ENCODE peak calls at places on chromosomes 6 and 20, in ten cellular contexts. S is posterior vena cava; W is SW480; U is mucosa of descending colon; X is ELR; R is HS-5; G is M059J; Y is ecto neural progenitor cell; J is NCI-H1092 treated with DMSO at 0.1 percent for 48 hours; F is stimulated activated CD4-positive, alpha-beta T cell treated with anti-CD3 and anti-CD28 coated beads, Interleukin-15, amount 100 ng/mL, for 1 hour. C is an unnamed sample.

GRCh38 chr20:50459124-50459918 is 50.9 kb upstream of the PTPN1 start:
- DNase-seq in F (no peak), J (no peak), U (no peak), W (no peak), G (no peak), S (no peak), Y (no peak), R (no peak), X (no peak), C (no peak)

GRCh38 chr20:46810442-46811327 is 84.0 kb upstream of the EYA2 start:
- DNase-seq in S (no peak), G (peak), U (no peak), W (no peak), F (no peak), X (no peak), Y (peak), J (peak), R (no peak), C (no peak)

GRCh38 chr6:30877419-30878262 is 6.7 kb upstream of the DDR1 start:
- DNase-seq in X (peak), W (peak), Y (peak), G (peak), F (peak), R (peak), S (peak), U (peak), J (peak), C (no peak)

GRCh38 chr6:105374010-105374420 is 28.9 kb downstream of the PREP start:
- DNase-seq in S (no peak), X (peak), Y (no peak), J (no peak), R (peak), F (no peak), U (peak), W (no peak), G (peak), C (no peak)

GRCh38 chr20:43959079-43959919 is 44.6 kb downstream of the TOX2 start:
- DNase-seq in U (peak), W (no peak), Y (no peak), S (peak), J (peak), F (no peak), X (no peak), G (peak), R (no peak), C (no peak)

GRCh38 chr20:19292254-19292653 is 79.8 kb downstream of the SLC24A3 start:
- DNase-seq in G (no peak), U (no peak), S (no peak), R (no peak), X (no peak), Y (no peak), J (no peak), F (no peak), W (no peak), C (no peak)

GRCh38 chr6:161701051-161701450 is 427.2 kb upstream of the AGPAT4 start:
- DNase-seq in Y (no peak), R (no peak), S (no peak), J (no peak), W (no peak), U (no peak), G (no peak), F (no peak), X (no peak), C (no peak)

GRCh38 chr20:4766631-4767030 is 44.9 kb downstream of the PRND start:
- DNase-seq in U (no peak), W (no peak), R (no peak), Y (no peak), F (no peak), J (no peak), X (no peak), G (no peak), S (no peak), C (no peak)

GRCh38 chr20:13430346-13431002 is 208.3 kb downstream of the TASP1 start:
- DNase-seq in W (peak), R (no peak), U (no peak), S (no peak), Y (no peak), X (peak), J (no peak), G (peak), F (no peak), C (no peak)

GRCh38 chr6:44489912-44490604 is 102.6 kb downstream of the CDC5L start:
- DNase-seq in F (no peak), W (peak), X (peak), R (peak), J (no peak), Y (no peak), G (peak), S (no peak), U (peak), C (no peak)

GRCh38 chr20:20548527-20549266 is 163.7 kb downstream of the RALGAPA2 start:
- DNase-seq in Y (no peak), X (no peak), J (peak), G (no peak), U (no peak), S (no peak), R (no peak), F (no peak), W (no peak), C (no peak)

GRCh38 chr6:106997392-106998257 is 23.1 kb upstream of the CD24 start:
- DNase-seq in Y (peak), F (no peak), R (no peak), G (peak), W (peak), S (no peak), J (peak), X (peak), U (peak), C (peak)

GRCh38 chr20:2093200-2093781 is 8.3 kb upstream of the STK35 start:
- DNase-seq in F (no peak), W (peak), X (peak), J (no peak), S (no peak), R (no peak), U (peak), Y (no peak), G (peak), C (no peak)

GRCh38 chr20:20946122-20946759 is 159.9 kb downstream of the LINC00237 start:
- DNase-seq in X (no peak), R (no peak), J (no peak), W (peak), U (no peak), F (no peak), G (peak), S (no peak), Y (no peak), C (no peak)

GRCh38 chr6:105793132-105793531 is 293.0 kb upstream of the PRDM1 start:
- DNase-seq in G (peak), X (peak), F (no peak), S (no peak), J (no peak), R (no peak), U (peak), W (no peak), Y (no peak), C (no peak)

GRCh38 chr6:70956451-70957283 is at the start of gene B3GAT2:
- DNase-seq in R (no peak), F (no peak), X (peak), Y (peak), S (peak), U (peak), W (no peak), G (no peak), J (peak), C (no peak)

C was measured in mesenteric fat pad.